ENCODE peak calls at places on chromosomes 2 and 18, in six cellular contexts. T is activated CD8-positive, alpha-beta memory T cell treated with anti-CD3 and anti-CD28 coated beads for 24 hours; Z is T-cell; S is HTR-8/SVneo; L is stimulated activated CD4-positive, alpha-beta T cell treated with anti-CD3 and anti-CD28 coated beads, Interleukin-4, amount 100 ng/mL, for 48 hours; R is psoas muscle. C is an unnamed sample.

GRCh38 chr2:72181616-72182015 is 34.0 kb upstream of the CYP26B1 start:
- DNase-seq in T (no peak), Z (no peak), S (no peak), L (no peak), R (no peak), C (no peak)

GRCh38 chr2:241268716-241269445 is 46.6 kb downstream of the HDLBP start:
- DNase-seq in T (peak), Z (no peak), S (peak), L (no peak), R (no peak), C (no peak)

GRCh38 chr2:152250421-152251100 is 75.0 kb upstream of the STAM2 start:
- DNase-seq in T (no peak), Z (no peak), S (no peak), L (no peak), R (no peak), C (no peak)

GRCh38 chr2:176496756-176497155 is 227.5 kb downstream of the MTX2 start:
- DNase-seq in T (no peak), Z (no peak), S (no peak), L (no peak), R (no peak), C (no peak)

GRCh38 chr2:95760839-95761525 is 169.2 kb downstream of the TRIM43 start:
- DNase-seq in T (peak), Z (no peak), S (peak), L (no peak), R (no peak), C (no peak)

GRCh38 chr2:63790491-63790890 is 51.2 kb upstream of the UGP2 start:
- DNase-seq in T (no peak), Z (no peak), S (no peak), L (no peak), R (no peak), C (no peak)

GRCh38 chr2:152335851-152336102 is 803 bp downstream of the FMNL2 start:
- DNase-seq in T (peak), Z (no peak), S (no peak), L (peak), R (no peak), C (no peak)

GRCh38 chr18:845152-845819 is 33.2 kb upstream of the YES1 start:
- DNase-seq in T (no peak), Z (no peak), S (peak), L (no peak), R (no peak), C (no peak)

GRCh38 chr2:157876771-157877108 is 610 bp upstream of the ACVR1 start:
- DNase-seq in T (no peak), Z (no peak), S (peak), L (no peak), R (no peak), C (peak)

GRCh38 chr18:48119204-48119603 is 188.7 kb upstream of the SMAD2 start:
- DNase-seq in T (no peak), Z (no peak), S (no peak), L (no peak), R (no peak), C (no peak)

GRCh38 chr18:13137041-13137938 is 81.3 kb upstream of the LDLRAD4 start:
- DNase-seq in T (peak), Z (peak), S (no peak), L (peak), R (peak), C (peak)

GRCh38 chr2:29769847-29770246 is 151.5 kb downstream of the ALK start:
- DNase-seq in T (no peak), Z (no peak), S (no peak), L (no peak), R (no peak), C (no peak)

GRCh38 chr2:7037340-7038333 is 120.4 kb downstream of the RNF144A start:
- DNase-seq in T (peak), Z (peak), S (no peak), L (peak), R (peak), C (peak)

GRCh38 chr2:85175369-85176299 is 42.4 kb downstream of the TCF7L1 start:
- DNase-seq in T (no peak), Z (no peak), S (peak), L (no peak), R (peak), C (no peak)

GRCh38 chr2:70785137-70785911 is 5.1 kb downstream of the FIGLA start:
- DNase-seq in T (peak), Z (peak), S (peak), L (peak), R (no peak), C (no peak)

GRCh38 chr2:53994735-53995538 is 24.1 kb upstream of the PSME4 start:
- DNase-seq in T (no peak), Z (no peak), S (no peak), L (no peak), R (no peak), C (no peak)

GRCh38 chr2:38499921-38500634 is 102.7 kb downstream of the HNRNPLL start:
- DNase-seq in T (no peak), Z (no peak), S (no peak), L (no peak), R (peak), C (no peak)

GRCh38 chr2:24813645-24814257 is 20.5 kb downstream of the CENPO start:
- DNase-seq in T (no peak), Z (no peak), S (no peak), L (no peak), R (no peak), C (no peak)

GRCh38 chr2:150129921-150130320 is 357.5 kb downstream of the RND3 start:
- DNase-seq in T (no peak), Z (no peak), S (no peak), L (no peak), R (no peak), C (no peak)

GRCh38 chr2:85601771-85602475 is 575 bp downstream of the TMEM150A start:
- DNase-seq in T (no peak), Z (no peak), S (peak), L (no peak), R (peak), C (no peak)

GRCh38 chr2:42652086-42652485 is 83.7 kb downstream of the MTA3 start:
- DNase-seq in T (no peak), Z (peak), S (no peak), L (no peak), R (no peak), C (peak)

GRCh38 chr2:30074023-30074422 is 72.8 kb upstream of the YPEL5 start:
- DNase-seq in T (no peak), Z (no peak), S (no peak), L (no peak), R (no peak), C (no peak)

GRCh38 chr2:1707771-1708351 is 36.5 kb downstream of the PXDN start:
- DNase-seq in T (no peak), Z (no peak), S (no peak), L (no peak), R (peak), C (no peak)